ENCODE peak calls at places on chromosomes 13 and 19, in six cellular contexts. O, K, J, B, C and E are unnamed samples.
A peak's percentile ranks its signal among the peaks of the same experiment; 100 is the strongest.

GRCh38 chr13:108225440-108225839 is 7.2 kb downstream of the ABHD13 start:
- DNase-seq in O (no peak), K (no peak), J (no peak), B (no peak), C (no peak), E (no peak)

GRCh38 chr13:84925443-84925842 is 873.8 kb downstream of the SLITRK6 start:
- DNase-seq in O (no peak), K (no peak), J (no peak), B (no peak), C (no peak), E (no peak)

GRCh38 chr13:59880468-59880867 is 283.3 kb downstream of the DIAPH3 start:
- DNase-seq in O (no peak), K (no peak), J (no peak), B (no peak), C (no peak), E (no peak)

GRCh38 chr19:18007605-18007938 is 398 bp upstream of the ARRDC2 start:
- DNase-seq in O (no peak), K (no peak), J (no peak), B (no peak), C (no peak), E (no peak)

GRCh38 chr13:110942248-110942981 is 27.5 kb upstream of the ANKRD10 start:
- DNase-seq in O (no peak), K (no peak), J (no peak), B (no peak), C (no peak), E (no peak)

GRCh38 chr19:27779953-27780352 is 1433.0 kb downstream of the UQCRFS1 start:
- DNase-seq in O (no peak), K (no peak), J (no peak), B (no peak), C (no peak), E (no peak)

GRCh38 chr19:13885826-13886365 is 9.0 kb downstream of the NANOS3 start:
- DNase-seq in O (no peak), K (no peak), J (no peak), B (no peak), C (no peak), E (no peak)

GRCh38 chr13:114067886-114068722 is 64.3 kb downstream of the RASA3 start:
- DNase-seq in O (peak; percentile 61), K (no peak), J (no peak), B (no peak), C (no peak), E (no peak)

GRCh38 chr13:69044629-69045028 is 1063.0 kb upstream of the ATXN8OS start:
- DNase-seq in O (no peak), K (no peak), J (no peak), B (no peak), C (no peak), E (no peak)

GRCh38 chr19:35495107-35496064 is 5.1 kb upstream of the KRTDAP start:
- DNase-seq in O (peak; percentile 83), K (peak; percentile 58), J (peak; percentile 97), B (no peak), C (peak; percentile 69), E (peak; percentile 64)

GRCh38 chr19:3343619-3344502 is 22.5 kb upstream of the NFIC start:
- DNase-seq in O (peak; percentile 96), K (peak; percentile 88), J (peak; percentile 93), B (peak; percentile 97), C (peak; percentile 69), E (peak; percentile 97)

GRCh38 chr19:41872775-41873647 is 4.1 kb upstream of the CD79A start:
- DNase-seq in O (peak; percentile 65), K (no peak), J (peak; percentile 90), B (no peak), C (peak; percentile 75), E (peak; percentile 82)

GRCh38 chr19:4710281-4710600 is 13.4 kb downstream of the DPP9 start:
- DNase-seq in O (no peak), K (no peak), J (no peak), B (no peak), C (no peak), E (no peak)

GRCh38 chr19:12943437-12944044 is 2.1 kb upstream of the RAD23A start:
- DNase-seq in O (no peak), K (no peak), J (no peak), B (no peak), C (no peak), E (no peak)

GRCh38 chr19:12628040-12629022 is 17.6 kb downstream of the ZNF791 start:
- DNase-seq in O (no peak), K (no peak), J (no peak), B (no peak), C (no peak), E (no peak)

GRCh38 chr13:95921485-95921884 is 131.7 kb downstream of the UGGT2 start:
- DNase-seq in O (no peak), K (no peak), J (no peak), B (no peak), C (no peak), E (no peak)

GRCh38 chr19:2524840-2525723 is 49.2 kb downstream of the GADD45B start:
- DNase-seq in O (no peak), K (no peak), J (peak; percentile 74), B (no peak), C (peak; percentile 90), E (no peak)

GRCh38 chr19:4814625-4815425 is 16.7 kb downstream of the TICAM1 start:
- DNase-seq in O (no peak), K (no peak), J (no peak), B (no peak), C (no peak), E (no peak)

GRCh38 chr19:19525611-19526380 is 2.9 kb upstream of the YJEFN3 start:
- DNase-seq in O (no peak), K (no peak), J (no peak), B (no peak), C (peak; percentile 64), E (no peak)
- TF ChIP-seq POLR2A in O (no peak), K (no peak), J (no peak), B (no peak), C (no peak), E (no peak)

GRCh38 chr19:15315101-15315500 is 17.2 kb downstream of the BRD4 start:
- DNase-seq in O (no peak), K (no peak), J (no peak), B (no peak), C (no peak), E (no peak)
- H3K4me1 ChIP-seq in O (peaks cover 76% of the 10 kb centered on the region), K (peaks cover 29% of the 10 kb centered on the region), J (peaks cover 29% of the 10 kb centered on the region), B (peaks cover 81% of the 10 kb centered on the region), C (peaks cover 84% of the 10 kb centered on the region), E (peaks cover 6% of the 10 kb centered on the region)

DNA sequence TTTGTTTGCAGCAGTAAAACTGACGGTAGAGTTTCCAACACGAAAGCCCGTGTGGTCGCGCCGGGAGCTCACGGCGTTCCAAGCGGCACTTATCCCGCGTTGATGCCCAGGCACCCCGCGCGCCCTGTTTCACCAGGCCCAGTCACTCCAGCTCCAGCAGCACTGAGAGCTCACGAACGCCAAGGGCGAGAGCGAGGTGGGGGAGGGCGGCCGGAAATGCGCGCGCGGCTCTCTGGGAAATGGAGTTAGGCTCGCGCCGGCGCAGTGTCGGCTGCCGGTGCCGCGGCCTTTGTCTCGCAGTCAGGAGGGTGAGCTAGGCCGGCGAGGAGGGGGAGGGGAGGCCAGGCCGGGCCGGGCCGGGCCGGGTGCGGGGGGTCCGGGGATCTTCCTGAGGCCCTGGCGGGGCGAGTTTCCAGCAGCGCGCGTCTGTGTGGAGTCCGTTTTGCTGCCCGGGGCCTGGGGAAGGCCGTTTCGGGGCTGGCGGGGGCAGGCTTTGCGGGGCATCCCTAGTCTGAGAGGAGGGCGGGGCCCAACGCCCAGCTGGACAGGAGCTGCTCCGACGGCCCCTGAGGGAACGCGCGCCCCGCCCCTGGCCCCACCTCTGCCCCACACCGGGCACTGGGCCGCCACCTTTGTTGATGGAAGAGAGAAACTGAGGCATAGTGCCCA is at the start of gene ZNF135:
- DNase-seq in O (peak; percentile 95), K (peak; percentile 91), J (no peak), B (peak; percentile 94), C (peak; percentile 96), E (peak; percentile 94)
- TF ChIP-seq POLR2A in O (peak; percentile 28), K (peak; percentile 42), J (no peak), B (no peak), C (no peak), E (peak; percentile 25)

GRCh38 chr13:46593403-46593802 is 40.4 kb downstream of the LRCH1 start:
- DNase-seq in O (no peak), K (no peak), J (no peak), B (no peak), C (no peak), E (no peak)

GRCh38 chr13:46592410-46592809 is 39.4 kb downstream of the LRCH1 start:
- DNase-seq in O (no peak), K (no peak), J (no peak), B (no peak), C (no peak), E (no peak)

GRCh38 chr13:46596501-46596900 is 43.5 kb downstream of the LRCH1 start:
- DNase-seq in O (no peak), K (no peak), J (no peak), B (peak; percentile 74), C (no peak), E (no peak)

GRCh38 chr13:46595918-46596315 is 42.9 kb downstream of the LRCH1 start:
- DNase-seq in O (no peak), K (no peak), J (no peak), B (no peak), C (no peak), E (no peak)

DNA sequence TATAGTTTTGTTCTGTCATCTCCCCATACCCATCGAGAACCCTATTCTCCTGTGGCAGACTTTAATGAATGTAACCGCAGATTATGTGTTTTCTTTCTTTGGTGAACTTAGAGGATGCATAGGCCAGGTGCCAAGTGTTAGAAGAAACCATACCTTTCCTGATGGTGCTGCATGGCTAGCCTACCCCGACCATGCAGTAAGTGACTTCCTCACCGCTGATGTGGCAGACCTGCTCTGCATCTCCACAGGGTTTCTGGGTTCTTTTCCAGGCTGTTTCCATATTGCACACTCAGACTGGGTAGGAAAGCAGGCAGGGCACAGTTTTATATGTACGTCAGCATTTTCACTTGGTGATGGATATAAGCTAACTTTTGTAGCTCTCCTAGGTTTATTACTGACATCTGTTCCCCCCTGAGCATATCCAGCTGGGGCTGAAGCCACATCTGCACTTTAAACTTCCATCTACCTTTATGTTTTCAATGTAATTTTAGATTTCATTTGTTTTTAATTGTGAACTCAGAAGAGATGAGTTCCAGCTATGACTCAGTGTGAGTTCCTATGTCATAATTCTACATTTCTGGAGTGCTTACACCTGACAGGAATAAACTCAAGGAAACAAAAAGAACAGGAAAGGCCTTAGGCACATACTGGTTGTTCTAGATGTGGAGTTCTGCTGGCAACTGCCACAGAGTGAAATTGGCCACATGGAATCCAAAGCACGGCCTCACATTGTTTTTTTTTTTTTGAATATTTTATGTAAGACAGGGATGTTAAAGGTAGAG is 42.4 kb downstream of the LRCH1 start:
- DNase-seq in O (no peak), K (no peak), J (no peak), B (no peak), C (no peak), E (no peak)
- H3K4me1 ChIP-seq in O (peaks cover 59% of the 10 kb centered on the region), K (peaks cover 10% of the 10 kb centered on the region), J (peaks cover 36% of the 10 kb centered on the region), B (peaks cover 59% of the 10 kb centered on the region), C (peaks cover 17% of the 10 kb centered on the region), E (peaks cover 12% of the 10 kb centered on the region)